ENCODE peak calls at places on chromosome 14, in nine cellular contexts. One of them, this sample, is unnamed. For H3K4me1, the result is how much of the 10 kb centered on the place peaks cover.

GRCh38 chr14:64191756-64192155 is 102.4 kb downstream of the ESR2 start:
- DNase-seq in astrocyte: peak
- DNase-seq in esophagus squamous epithelium: no peak
- DNase-seq in transverse colon: no peak
- DNase-seq in fibroblast of lung: peak
- DNase-seq in colonic mucosa: no peak
- DNase-seq in neural progenitor cell: no peak
- DNase-seq in Caco-2: no peak
- DNase-seq in pancreas: no peak
- DNase-seq in this sample: no peak

GRCh38 chr14:98144964-98145363 is 1127.0 kb downstream of the BCL11B start:
- DNase-seq in astrocyte: peak
- DNase-seq in esophagus squamous epithelium: no peak
- DNase-seq in transverse colon: no peak
- DNase-seq in fibroblast of lung: peak
- DNase-seq in colonic mucosa: no peak
- DNase-seq in neural progenitor cell: no peak
- DNase-seq in Caco-2: no peak
- DNase-seq in pancreas: no peak
- DNase-seq in this sample: no peak

GRCh38 chr14:25431211-25432076 is 381.5 kb upstream of the STXBP6 start:
- DNase-seq in astrocyte: no peak
- DNase-seq in esophagus squamous epithelium: no peak
- DNase-seq in transverse colon: peak
- DNase-seq in fibroblast of lung: no peak
- DNase-seq in colonic mucosa: peak
- DNase-seq in neural progenitor cell: peak
- DNase-seq in Caco-2: peak
- DNase-seq in pancreas: no peak
- DNase-seq in this sample: no peak

GRCh38 chr14:32940711-32941667 is 2.3 kb downstream of the NPAS3 start:
- DNase-seq in astrocyte: no peak
- DNase-seq in esophagus squamous epithelium: no peak
- DNase-seq in transverse colon: no peak
- DNase-seq in fibroblast of lung: no peak
- DNase-seq in colonic mucosa: no peak
- DNase-seq in neural progenitor cell: no peak
- DNase-seq in Caco-2: no peak
- DNase-seq in pancreas: no peak
- DNase-seq in this sample: no peak

GRCh38 chr14:54866588-54866987 is 36.0 kb downstream of the GCH1 start:
- DNase-seq in astrocyte: no peak
- DNase-seq in esophagus squamous epithelium: no peak
- DNase-seq in transverse colon: no peak
- DNase-seq in fibroblast of lung: no peak
- DNase-seq in colonic mucosa: no peak
- DNase-seq in neural progenitor cell: no peak
- DNase-seq in Caco-2: no peak
- DNase-seq in pancreas: no peak
- DNase-seq in this sample: no peak

GRCh38 chr14:47389520-47389919 is 285.9 kb downstream of the MDGA2 start:
- DNase-seq in astrocyte: no peak
- DNase-seq in esophagus squamous epithelium: no peak
- DNase-seq in transverse colon: no peak
- DNase-seq in fibroblast of lung: no peak
- DNase-seq in colonic mucosa: no peak
- DNase-seq in neural progenitor cell: peak
- DNase-seq in Caco-2: no peak
- DNase-seq in pancreas: no peak
- DNase-seq in this sample: no peak

GRCh38 chr14:52060080-52060479 is 8.8 kb downstream of the NID2 start:
- DNase-seq in astrocyte: no peak
- DNase-seq in esophagus squamous epithelium: no peak
- DNase-seq in transverse colon: peak
- DNase-seq in fibroblast of lung: peak
- DNase-seq in colonic mucosa: no peak
- DNase-seq in neural progenitor cell: no peak
- DNase-seq in Caco-2: no peak
- DNase-seq in pancreas: no peak
- DNase-seq in this sample: no peak

GRCh38 chr14:93033983-93034670 is 81.6 kb downstream of the ITPK1 start:
- DNase-seq in astrocyte: no peak
- DNase-seq in esophagus squamous epithelium: no peak
- DNase-seq in transverse colon: no peak
- DNase-seq in fibroblast of lung: no peak
- DNase-seq in colonic mucosa: no peak
- DNase-seq in neural progenitor cell: peak
- DNase-seq in Caco-2: peak
- DNase-seq in pancreas: no peak
- DNase-seq in this sample: no peak

GRCh38 chr14:22489957-22490950 is 98.8 kb downstream of the DAD1 start:
- DNase-seq in astrocyte: no peak
- DNase-seq in esophagus squamous epithelium: no peak
- DNase-seq in transverse colon: no peak
- DNase-seq in fibroblast of lung: no peak
- DNase-seq in colonic mucosa: no peak
- DNase-seq in neural progenitor cell: no peak
- DNase-seq in Caco-2: no peak
- DNase-seq in pancreas: no peak
- DNase-seq in this sample: no peak

GRCh38 chr14:74596747-74597456 is 15.1 kb downstream of the LTBP2 start:
- DNase-seq in astrocyte: peak
- DNase-seq in esophagus squamous epithelium: no peak
- DNase-seq in transverse colon: no peak
- DNase-seq in fibroblast of lung: peak
- DNase-seq in colonic mucosa: no peak
- DNase-seq in neural progenitor cell: no peak
- DNase-seq in Caco-2: no peak
- DNase-seq in pancreas: no peak
- DNase-seq in this sample: no peak

GRCh38 chr14:91339606-91340369 is 77.8 kb downstream of the CCDC88C start:
- DNase-seq in astrocyte: no peak
- DNase-seq in esophagus squamous epithelium: no peak
- DNase-seq in transverse colon: no peak
- DNase-seq in fibroblast of lung: no peak
- DNase-seq in colonic mucosa: no peak
- DNase-seq in neural progenitor cell: no peak
- DNase-seq in Caco-2: no peak
- DNase-seq in pancreas: no peak
- DNase-seq in this sample: peak

GRCh38 chr14:93878251-93878650 is 48.9 kb upstream of the FAM181A start:
- DNase-seq in astrocyte: no peak
- DNase-seq in esophagus squamous epithelium: no peak
- DNase-seq in transverse colon: no peak
- DNase-seq in fibroblast of lung: no peak
- DNase-seq in colonic mucosa: no peak
- DNase-seq in neural progenitor cell: no peak
- DNase-seq in Caco-2: no peak
- DNase-seq in pancreas: no peak
- DNase-seq in this sample: no peak

GRCh38 chr14:24236689-24237462 is 4.1 kb downstream of the GMPR2 start:
- DNase-seq in astrocyte: no peak
- DNase-seq in esophagus squamous epithelium: no peak
- DNase-seq in transverse colon: no peak
- DNase-seq in fibroblast of lung: no peak
- DNase-seq in colonic mucosa: no peak
- DNase-seq in neural progenitor cell: no peak
- DNase-seq in Caco-2: no peak
- DNase-seq in pancreas: no peak
- DNase-seq in this sample: no peak

GRCh38 chr14:24235804-24236688 is 3.3 kb downstream of the GMPR2 start:
- DNase-seq in astrocyte: no peak
- DNase-seq in esophagus squamous epithelium: no peak
- DNase-seq in transverse colon: no peak
- DNase-seq in fibroblast of lung: no peak
- DNase-seq in colonic mucosa: no peak
- DNase-seq in neural progenitor cell: no peak
- DNase-seq in Caco-2: no peak
- DNase-seq in pancreas: no peak
- DNase-seq in this sample: no peak

GRCh38 chr14:24238527-24239037 is 3.8 kb downstream of the TINF2 start:
- DNase-seq in astrocyte: no peak
- DNase-seq in esophagus squamous epithelium: no peak
- DNase-seq in transverse colon: no peak
- DNase-seq in fibroblast of lung: no peak
- DNase-seq in colonic mucosa: no peak
- DNase-seq in neural progenitor cell: no peak
- DNase-seq in Caco-2: no peak
- DNase-seq in pancreas: no peak
- DNase-seq in this sample: no peak

GRCh38 chr14:24237463-24237955 is 4.8 kb downstream of the GMPR2 start:
- DNase-seq in astrocyte: no peak
- DNase-seq in esophagus squamous epithelium: no peak
- DNase-seq in transverse colon: no peak
- DNase-seq in fibroblast of lung: no peak
- DNase-seq in colonic mucosa: no peak
- DNase-seq in neural progenitor cell: no peak
- DNase-seq in Caco-2: no peak
- DNase-seq in pancreas: no peak
- DNase-seq in this sample: no peak

DNA sequence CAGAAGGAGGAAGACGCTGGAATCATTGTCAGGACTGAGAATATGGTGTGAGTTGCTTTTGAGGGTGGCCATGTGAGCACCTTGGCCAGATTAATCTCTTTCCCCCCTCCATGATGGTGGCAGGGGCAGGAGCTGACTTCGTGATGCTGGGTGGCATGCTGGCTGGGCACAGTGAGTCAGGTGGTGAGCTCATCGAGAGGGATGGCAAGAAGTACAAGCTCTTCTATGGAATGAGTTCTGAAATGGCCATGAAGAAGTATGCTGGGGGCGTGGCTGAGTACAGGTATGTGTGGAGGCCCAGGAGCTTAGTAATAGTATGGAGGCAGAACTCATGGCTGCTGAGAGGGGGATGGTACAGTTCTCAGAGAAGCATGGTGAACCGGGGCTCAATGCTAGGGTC is 4.3 kb downstream of the TINF2 start:
- DNase-seq in astrocyte: no peak
- DNase-seq in esophagus squamous epithelium: no peak
- DNase-seq in transverse colon: no peak
- DNase-seq in fibroblast of lung: no peak
- DNase-seq in colonic mucosa: no peak
- DNase-seq in neural progenitor cell: no peak
- DNase-seq in Caco-2: no peak
- DNase-seq in pancreas: no peak
- DNase-seq in this sample: no peak
- H3K4me1 ChIP-seq in astrocyte: under half
- H3K4me1 ChIP-seq in esophagus squamous epithelium: half or more
- H3K4me1 ChIP-seq in transverse colon: under half
- H3K4me1 ChIP-seq in fibroblast of lung: under half
- H3K4me1 ChIP-seq in colonic mucosa: under half
- H3K4me1 ChIP-seq in neural progenitor cell: under half
- H3K4me1 ChIP-seq in Caco-2: under half
- H3K4me1 ChIP-seq in pancreas: under half
- H3K4me1 ChIP-seq in this sample: half or more

GRCh38 chr14:59931237-59931636 is 11.3 kb downstream of the LRRC9 start:
- DNase-seq in astrocyte: no peak
- DNase-seq in esophagus squamous epithelium: no peak
- DNase-seq in transverse colon: no peak
- DNase-seq in fibroblast of lung: no peak
- DNase-seq in colonic mucosa: peak
- DNase-seq in neural progenitor cell: no peak
- DNase-seq in Caco-2: no peak
- DNase-seq in pancreas: no peak
- DNase-seq in this sample: no peak
- TF ChIP-seq CTCF in astrocyte: no peak
- TF ChIP-seq CTCF in esophagus squamous epithelium: no peak
- TF ChIP-seq CTCF in transverse colon: no peak
- TF ChIP-seq CTCF in fibroblast of lung: no peak
- TF ChIP-seq CTCF in colonic mucosa: no peak
- TF ChIP-seq CTCF in neural progenitor cell: no peak
- TF ChIP-seq CTCF in Caco-2: no peak
- TF ChIP-seq CTCF in pancreas: no peak
- TF ChIP-seq CTCF in this sample: no peak

DNA sequence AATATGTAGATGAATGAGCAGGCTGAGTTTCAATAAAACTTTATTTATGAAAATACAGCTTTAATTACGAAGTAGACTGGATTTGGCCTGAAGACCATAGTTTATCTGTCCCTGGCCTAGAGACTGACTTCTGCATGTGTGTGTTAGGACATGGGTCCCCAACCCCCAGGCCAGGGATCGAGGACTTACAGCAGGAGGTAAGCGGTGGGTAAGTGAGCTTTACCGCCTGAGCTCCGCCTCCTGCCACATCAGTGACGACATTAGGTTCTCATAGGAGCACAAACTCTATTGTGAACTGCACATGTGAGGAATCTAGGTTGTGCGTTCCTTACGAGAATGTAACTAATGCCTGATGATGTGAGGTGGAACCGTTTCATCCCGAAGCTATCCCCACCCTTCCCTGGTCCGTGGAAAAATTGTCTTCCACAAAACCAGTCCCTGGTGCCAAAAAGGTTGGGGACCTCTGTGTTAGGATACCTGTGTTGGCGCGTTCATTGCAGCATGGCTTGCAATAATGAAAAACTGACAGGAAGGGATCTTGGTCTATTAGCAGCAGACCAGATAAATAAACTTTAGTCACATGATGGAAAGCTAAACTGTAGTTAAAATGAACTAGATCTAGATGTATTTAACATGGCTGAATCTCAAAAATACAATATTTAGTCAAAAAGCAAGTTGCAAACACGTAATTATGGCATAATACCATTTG is 4.1 kb downstream of the GLRX5 start:
- DNase-seq in astrocyte: no peak
- DNase-seq in esophagus squamous epithelium: no peak
- DNase-seq in transverse colon: no peak
- DNase-seq in fibroblast of lung: no peak
- DNase-seq in colonic mucosa: no peak
- DNase-seq in neural progenitor cell: no peak
- DNase-seq in Caco-2: no peak
- DNase-seq in pancreas: no peak
- DNase-seq in this sample: no peak
- H3K4me1 ChIP-seq in astrocyte: under half
- H3K4me1 ChIP-seq in esophagus squamous epithelium: under half
- H3K4me1 ChIP-seq in transverse colon: under half
- H3K4me1 ChIP-seq in fibroblast of lung: under half
- H3K4me1 ChIP-seq in colonic mucosa: under half
- H3K4me1 ChIP-seq in neural progenitor cell: under half
- H3K4me1 ChIP-seq in Caco-2: under half
- H3K4me1 ChIP-seq in pancreas: under half
- H3K4me1 ChIP-seq in this sample: under half

DNA sequence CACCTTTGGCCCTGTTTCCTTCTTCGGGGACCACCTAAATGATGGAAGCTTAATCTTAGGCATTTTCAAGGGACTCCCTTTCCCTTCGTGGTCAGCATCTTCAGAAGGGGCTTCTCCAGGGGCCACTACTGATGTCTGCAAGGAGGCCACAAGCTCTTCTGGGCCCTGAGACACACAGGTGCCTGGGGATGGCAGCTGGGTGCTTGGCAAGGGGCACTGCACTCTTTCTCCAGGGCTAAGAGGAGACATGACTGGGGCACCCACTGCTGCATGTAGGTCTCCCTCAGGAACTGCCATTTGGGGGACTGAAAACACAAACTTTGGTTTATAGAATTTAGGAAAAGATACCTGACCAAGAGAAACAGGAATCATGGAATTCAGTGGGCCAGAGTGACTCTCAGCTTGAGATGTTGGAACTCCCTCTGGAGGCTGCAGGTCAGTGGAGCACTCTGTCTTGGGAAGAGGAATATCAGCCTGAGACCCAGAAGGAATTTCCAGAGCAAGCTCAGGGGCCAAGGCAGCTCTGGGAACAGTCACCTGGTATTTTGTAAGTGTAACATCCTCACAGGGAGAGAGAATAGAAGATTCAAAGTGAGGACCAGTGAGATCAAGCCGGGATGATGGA is 16.0 kb downstream of the PLD4 start:
- DNase-seq in astrocyte: no peak
- DNase-seq in esophagus squamous epithelium: no peak
- DNase-seq in transverse colon: no peak
- DNase-seq in fibroblast of lung: no peak
- DNase-seq in colonic mucosa: no peak
- DNase-seq in neural progenitor cell: peak
- DNase-seq in Caco-2: no peak
- DNase-seq in pancreas: no peak
- DNase-seq in this sample: no peak
- TF ChIP-seq CTCF in astrocyte: no peak
- TF ChIP-seq CTCF in esophagus squamous epithelium: no peak
- TF ChIP-seq CTCF in transverse colon: no peak
- TF ChIP-seq CTCF in fibroblast of lung: no peak
- TF ChIP-seq CTCF in colonic mucosa: no peak
- TF ChIP-seq CTCF in neural progenitor cell: peak
- TF ChIP-seq CTCF in Caco-2: peak
- TF ChIP-seq CTCF in pancreas: no peak
- TF ChIP-seq CTCF in this sample: no peak

This sample was measured in left lung.